ENCODE peak calls at places on chromosomes 4 and X, in eight cellular contexts. I, D, X, N, R, V, E and G are unnamed samples.

GRCh38 chr4:15405069-15405468 is 22.8 kb upstream of the C1QTNF7 start:
- DNase-seq in R (no peak), E (no peak), N (no peak), D (no peak), X (no peak), V (no peak), I (no peak), G (no peak)

GRCh38 chr4:165651901-165652300 is 221.1 kb upstream of the TLL1 start:
- DNase-seq in D (no peak), I (no peak), V (no peak), E (no peak), X (no peak), R (no peak), N (no peak), G (no peak)

GRCh38 chr4:78057135-78057599 is at the start of gene FRAS1:
- DNase-seq in N (peak), E (no peak), D (peak), V (no peak), I (peak), R (peak), X (no peak), G (peak)

GRCh38 chr4:153748378-153748777 is 11.4 kb downstream of the RNF175 start:
- DNase-seq in V (no peak), R (no peak), N (no peak), E (no peak), X (no peak), I (no peak), D (no peak), G (no peak)

GRCh38 chr4:146456681-146457080 is 65.1 kb downstream of the SLC10A7 start:
- DNase-seq in N (no peak), E (no peak), D (no peak), X (no peak), V (no peak), R (no peak), I (no peak), G (no peak)

GRCh38 chr4:8152865-8153257 is 5.8 kb downstream of the ABLIM2 start:
- DNase-seq in V (no peak), R (no peak), D (no peak), X (no peak), N (peak), E (no peak), I (no peak), G (no peak)

GRCh38 chrX:43940811-43941210 is 32.4 kb downstream of the NDP start:
- DNase-seq in D (no peak), X (no peak), V (no peak), N (no peak), R (peak), I (no peak), E (no peak), G (peak)

GRCh38 chrX:15956684-15957083 is 102.1 kb upstream of the AP1S2 start:
- DNase-seq in D (no peak), E (no peak), N (no peak), X (no peak), I (no peak), V (no peak), R (no peak), G (no peak)

GRCh38 chr4:8560265-8561047 is 19.7 kb upstream of the GPR78 start:
- DNase-seq in N (no peak), X (no peak), D (no peak), E (no peak), R (no peak), I (no peak), V (no peak), G (no peak)

GRCh38 chrX:143500751-143501150 is 16.5 kb downstream of the SPANXN3 start:
- DNase-seq in R (no peak), N (no peak), V (no peak), E (no peak), D (no peak), I (peak), X (no peak), G (peak)

GRCh38 chr4:10697071-10697470 is 12.5 kb upstream of the CLNK start:
- DNase-seq in E (no peak), R (no peak), X (no peak), I (peak), N (no peak), D (no peak), V (no peak), G (peak)

GRCh38 chrX:119728487-119728886 is 29.9 kb upstream of the SOWAHD start:
- DNase-seq in N (no peak), E (no peak), D (no peak), I (no peak), V (no peak), X (no peak), R (no peak), G (no peak)

GRCh38 chr4:145731026-145731425 is 51.1 kb downstream of the C4orf51 start:
- DNase-seq in V (no peak), X (no peak), D (no peak), E (no peak), N (no peak), R (no peak), I (peak), G (peak)

GRCh38 chr4:110510955-110511544 is 35.1 kb downstream of the ENPEP start:
- DNase-seq in E (peak), V (no peak), D (no peak), I (peak), R (peak), N (no peak), X (no peak), G (peak)

GRCh38 chrX:108584617-108585211 is 145.1 kb downstream of the COL4A5 start:
- DNase-seq in V (no peak), I (no peak), N (no peak), X (no peak), R (peak), D (no peak), E (no peak), G (no peak)

GRCh38 chrX:119072771-119073170 is at the start of gene CT47C1:
- DNase-seq in R (no peak), V (no peak), E (no peak), N (no peak), X (no peak), I (no peak), D (no peak), G (no peak)

GRCh38 chr4:80422727-80423404 is 87.3 kb downstream of the CFAP299 start:
- DNase-seq in N (no peak), X (no peak), V (no peak), I (no peak), D (no peak), R (no peak), E (no peak), G (no peak)